ENCODE peak calls at places on chromosomes 16 and 17, in seven cellular contexts. V, P, H, Y, G, E and W are unnamed samples.

GRCh38 chr16:30472328-30472942 is at the start of gene ITGAL:
- DNase-seq in V (peak), P (no peak), H (no peak), Y (no peak), G (no peak), E (peak), W (no peak)

GRCh38 chr17:48492401-48493298 is 38.2 kb downstream of the HOXB1 start:
- DNase-seq in V (peak), P (no peak), H (peak), Y (no peak), G (peak), E (peak), W (no peak)

GRCh38 chr16:77585379-77585778 is 136.9 kb upstream of the NUDT7 start:
- DNase-seq in V (no peak), P (no peak), H (no peak), Y (no peak), G (peak), E (no peak), W (no peak)

GRCh38 chr17:71905632-71906031 is 215.2 kb upstream of the SOX9 start:
- DNase-seq in V (no peak), P (no peak), H (no peak), Y (no peak), G (no peak), E (no peak), W (no peak)

GRCh38 chr17:81865733-81866439 is 5.3 kb downstream of the ARHGDIA start:
- DNase-seq in V (no peak), P (no peak), H (no peak), Y (no peak), G (peak), E (no peak), W (no peak)

GRCh38 chr17:27807567-27808470 is 7.5 kb upstream of the NOS2 start:
- DNase-seq in V (peak), P (peak), H (no peak), Y (no peak), G (no peak), E (no peak), W (no peak)

GRCh38 chr17:66357037-66357436 is 54.6 kb downstream of the PRKCA start:
- DNase-seq in V (no peak), P (no peak), H (no peak), Y (no peak), G (peak), E (no peak), W (no peak)

GRCh38 chr17:80791758-80792284 is 199.8 kb upstream of the CHMP6 start:
- DNase-seq in V (no peak), P (no peak), H (peak), Y (no peak), G (peak), E (no peak), W (peak)

GRCh38 chr17:6910987-6911603 is 79.6 kb upstream of the TEKT1 start:
- DNase-seq in V (no peak), P (no peak), H (peak), Y (no peak), G (peak), E (no peak), W (no peak)

GRCh38 chr17:39095309-39095686 is 56.1 kb downstream of the PLXDC1 start:
- DNase-seq in V (no peak), P (no peak), H (peak), Y (no peak), G (peak), E (no peak), W (no peak)